ENCODE peak calls at places on chromosomes 4 and X, in four cellular contexts. W is transverse colon, M is lower leg skin, V is stomach. U is an unnamed sample.

GRCh38 chr4:173413043-173413442 is 14.1 kb upstream of the SCRG1 start:
- DNase-seq in W (peak; percentile 25), M (no peak), V (no peak), U (no peak)

GRCh38 chr4:154566639-154567204 is 3.9 kb downstream of the FGB start:
- DNase-seq in W (no peak), M (no peak), V (no peak), U (no peak)

GRCh38 chr4:25890653-25891485 is 23.2 kb upstream of the SMIM20 start:
- DNase-seq in W (no peak), M (no peak), V (no peak), U (no peak)

GRCh38 chr4:180993179-180993841 is 1249.9 kb upstream of the TENM3 start:
- DNase-seq in W (no peak), M (no peak), V (no peak), U (no peak)

GRCh38 chr4:88697113-88697512 is 516 bp downstream of the NAP1L5 start:
- DNase-seq in W (peak; percentile 16), M (no peak), V (no peak), U (no peak)

GRCh38 chr4:102493794-102494193 is 7.4 kb upstream of the NFKB1 start:
- DNase-seq in W (peak; percentile 48), M (no peak), V (peak; percentile 40), U (no peak)

GRCh38 chrX:120672389-120672788 is 42.5 kb upstream of the C1GALT1C1 start:
- DNase-seq in W (no peak), M (peak; percentile 28), V (peak; percentile 30), U (peak; percentile 18)

GRCh38 chrX:119669424-119670037 is 23.4 kb downstream of the SEPTIN6 start:
- DNase-seq in W (no peak), M (no peak), V (peak; percentile 57), U (no peak)

GRCh38 chr4:74874785-74875367 is 58.0 kb upstream of the PARM1 start:
- DNase-seq in W (no peak), M (peak; percentile 28), V (peak; percentile 27), U (peak; percentile 1)

GRCh38 chr4:17468638-17469221 is 43.2 kb downstream of the QDPR start:
- DNase-seq in W (no peak), M (no peak), V (no peak), U (no peak)

GRCh38 chr4:52904421-52904820 is 42.3 kb downstream of the RASL11B start:
- DNase-seq in W (no peak), M (no peak), V (no peak), U (no peak)

GRCh38 chr4:141410839-141411238 is 190.1 kb downstream of the ZNF330 start:
- DNase-seq in W (no peak), M (no peak), V (no peak), U (no peak)

GRCh38 chr4:126986005-126986404 is 646.8 kb upstream of the INTU start:
- DNase-seq in W (no peak), M (no peak), V (no peak), U (no peak)

GRCh38 chrX:136933617-136934145 is 53.2 kb upstream of the RBMX start:
- DNase-seq in W (no peak), M (no peak), V (no peak), U (no peak)

GRCh38 chr4:173152104-173152503 is 16.5 kb upstream of the GALNT7 start:
- DNase-seq in W (no peak), M (no peak), V (no peak), U (no peak)

GRCh38 chr4:113394730-113395530 is 345.5 kb downstream of the ANK2 start:
- DNase-seq in W (peak; percentile 35), M (peak; percentile 63), V (peak; percentile 37), U (peak; percentile 15)

GRCh38 chrX:42615161-42615563 is 162.8 kb downstream of the PPP1R2C start:
- DNase-seq in W (peak; percentile 68), M (no peak), V (no peak), U (no peak)

GRCh38 chr4:73653695-73654106 is 33.5 kb upstream of the RASSF6 start:
- DNase-seq in W (peak; percentile 33), M (no peak), V (peak; percentile 81), U (no peak)

GRCh38 chr4:182799515-182800215 is 117.5 kb downstream of the DCTD start:
- DNase-seq in W (no peak), M (no peak), V (no peak), U (no peak)

GRCh38 chr4:79906306-79906705 is 166.7 kb downstream of the ANTXR2 start:
- DNase-seq in W (no peak), M (no peak), V (no peak), U (no peak)

GRCh38 chr4:124757121-124757520 is 44.6 kb upstream of the ANKRD50 start:
- DNase-seq in W (no peak), M (no peak), V (no peak), U (no peak)

GRCh38 chr4:110128092-110128989 is 70.1 kb downstream of the ELOVL6 start:
- DNase-seq in W (no peak), M (no peak), V (no peak), U (no peak)

GRCh38 chr4:17701882-17702281 is 79.5 kb downstream of the FAM184B start:
- DNase-seq in W (no peak), M (no peak), V (no peak), U (no peak)

GRCh38 chrX:9832811-9833210 is 46.6 kb downstream of the SHROOM2 start:
- DNase-seq in W (no peak), M (no peak), V (no peak), U (no peak)

GRCh38 chrX:110394653-110395052 is 36.0 kb downstream of the RTL9 start:
- DNase-seq in W (no peak), M (no peak), V (no peak), U (peak; percentile 39)

GRCh38 chrX:119382606-119383005 is 16.5 kb upstream of the SLC25A43 start:
- DNase-seq in W (no peak), M (no peak), V (no peak), U (no peak)

GRCh38 chr4:72312032-72312650 is 256.9 kb downstream of the ADAMTS3 start:
- DNase-seq in W (peak; percentile 24), M (peak; percentile 49), V (peak; percentile 29), U (peak; percentile 1)

DNA sequence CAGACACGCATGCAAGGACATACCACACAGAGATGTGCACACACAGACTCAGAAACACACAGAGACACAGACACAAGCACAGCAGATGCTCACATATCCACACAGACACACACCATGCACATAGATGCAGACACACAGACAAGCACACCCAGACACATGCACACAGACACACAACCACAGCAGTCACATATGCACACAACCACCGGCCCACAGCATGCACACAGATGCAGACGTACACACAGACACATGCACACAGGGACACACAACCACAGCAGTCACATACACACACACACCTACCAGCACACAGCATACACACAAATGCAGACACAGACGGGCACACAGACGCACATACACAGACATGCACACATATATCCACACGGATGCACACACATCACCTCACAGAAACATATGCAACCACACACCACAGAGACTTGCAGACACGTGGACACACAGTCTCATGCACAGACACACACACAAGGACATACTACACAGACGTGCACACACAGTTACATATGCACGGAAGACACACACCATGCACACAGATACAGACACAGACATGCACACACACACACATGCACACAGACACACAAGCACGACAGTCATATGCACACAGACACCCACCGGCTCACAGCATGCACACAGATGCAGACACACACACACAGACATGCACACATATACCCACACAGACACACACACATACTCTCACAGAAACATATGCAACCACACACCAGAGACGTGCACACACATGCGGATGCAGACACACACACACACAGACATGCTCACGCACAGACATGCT is 25.2 kb upstream of the SLC25A6 start:
- DNase-seq in W (no peak), M (no peak), V (no peak), U (no peak)
- TF ChIP-seq POLR2A in W (no peak), M (no peak), V (no peak), U (no peak)

DNA sequence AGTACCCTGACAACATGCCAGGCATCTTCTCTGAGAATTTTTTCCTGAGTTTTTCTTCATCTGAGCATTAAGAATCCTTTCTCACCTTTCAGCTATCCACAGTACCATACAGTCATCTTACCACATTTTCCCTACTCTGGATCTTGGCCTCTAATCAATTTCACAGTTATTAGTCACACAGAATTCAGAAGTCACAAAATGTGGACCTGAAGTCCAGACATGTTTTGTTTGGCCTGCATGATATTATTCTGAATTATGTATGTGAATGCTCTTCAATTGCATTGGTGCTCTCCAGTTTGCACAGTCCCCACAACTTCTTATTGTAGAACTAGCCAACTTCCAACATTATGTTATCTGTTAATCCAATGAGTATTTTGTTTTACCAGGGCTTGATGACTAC is 102.3 kb upstream of the GRIA3 start:
- DNase-seq in W (no peak), M (no peak), V (no peak), U (no peak)
- TF ChIP-seq POLR2A in W (no peak), M (no peak), V (no peak), U (no peak)

GRCh38 chrX:40106677-40107290 is 9.0 kb upstream of the BCOR start:
- DNase-seq in W (no peak), M (no peak), V (no peak), U (no peak)
- TF ChIP-seq POLR2A in W (peak; percentile 32), M (no peak), V (no peak), U (no peak)

DNA sequence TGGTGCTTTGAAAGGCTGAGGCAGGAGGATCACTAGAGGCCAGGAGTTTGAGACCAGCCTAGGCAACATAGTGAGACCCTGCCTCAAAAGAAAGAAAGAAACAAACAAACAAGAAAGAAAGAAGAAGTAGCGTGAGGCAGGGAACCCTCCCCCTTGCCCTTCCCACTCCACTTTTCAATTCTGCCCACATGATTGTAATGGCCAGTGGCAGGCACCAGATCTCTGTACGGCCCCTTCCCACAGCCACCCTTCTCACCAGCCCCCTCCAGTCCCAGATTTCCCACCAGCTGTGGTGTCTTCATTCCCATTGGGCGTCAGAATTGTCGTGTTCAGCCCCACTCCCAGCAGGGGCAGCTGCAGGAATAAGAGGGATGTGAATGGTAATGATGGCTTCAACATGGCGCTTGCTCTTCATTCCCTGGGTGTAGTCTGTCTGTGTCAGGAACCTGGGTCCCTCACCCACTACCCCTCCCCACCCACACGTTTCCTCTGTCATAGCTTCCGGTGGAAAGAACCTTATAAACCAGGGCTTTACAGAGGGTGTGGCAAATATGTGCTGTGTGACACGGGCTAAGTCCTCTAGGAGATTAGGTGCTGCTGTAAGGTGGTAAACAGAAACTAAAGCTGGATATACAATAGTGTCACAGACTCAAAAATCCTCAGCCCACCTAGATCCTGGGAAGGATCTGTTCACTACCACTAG is at the start of gene IL2RG:
- DNase-seq in W (peak; percentile 72), M (no peak), V (peak; percentile 46), U (no peak)
- TF ChIP-seq POLR2A in W (peak; percentile 92), M (no peak), V (no peak), U (no peak)

GRCh38 chr4:94621491-94622080 is 136.2 kb upstream of the BMPR1B start:
- DNase-seq in W (no peak), M (no peak), V (no peak), U (no peak)

GRCh38 chr4:94623507-94623906 is 134.2 kb upstream of the BMPR1B start:
- DNase-seq in W (no peak), M (no peak), V (no peak), U (no peak)

DNA sequence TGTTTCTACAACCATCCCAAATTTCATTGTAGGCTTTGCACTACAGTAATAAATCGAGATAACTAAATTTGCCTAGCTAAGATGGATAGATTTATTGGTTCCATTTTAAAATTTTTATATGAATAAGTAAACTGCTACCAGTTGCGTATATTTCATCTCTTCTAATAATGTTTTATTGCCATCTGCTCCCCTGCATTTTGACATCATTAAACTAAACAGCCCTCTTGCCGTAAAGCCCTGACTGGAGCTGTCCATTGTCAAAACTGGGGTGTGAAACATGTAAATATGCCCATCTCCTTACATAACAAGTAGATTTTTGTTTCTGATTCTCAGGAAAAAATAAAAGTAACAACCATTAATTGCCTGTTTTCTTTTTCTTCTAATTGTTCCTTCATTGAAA is 130.8 kb upstream of the BMPR1B start:
- DNase-seq in W (no peak), M (no peak), V (no peak), U (no peak)
- TF ChIP-seq POLR2A in W (no peak), M (no peak), V (no peak), U (no peak)